ENCODE peak calls at places on chromosomes 16 and 17, in ten cellular contexts. One of them, this sample, is unnamed.

GRCh38 chr16:27529962-27530361 is 19.8 kb downstream of the GTF3C1 start:
- DNase-seq in RPMI7951: peak; percentile 92
- DNase-seq in tibial nerve: no peak
- DNase-seq in heart right ventricle: no peak
- DNase-seq in heart left ventricle: no peak
- DNase-seq in B cell: no peak
- DNase-seq in HuH-7: no peak
- DNase-seq in CD4-positive, CD25-positive, alpha-beta regulatory T cell: no peak
- DNase-seq in EL: peak; percentile 87
- DNase-seq in HFFc6: peak; percentile 76
- DNase-seq in this sample: peak; percentile 85

GRCh38 chr17:50102164-50102991 is 7.2 kb downstream of the PDK2 start:
- DNase-seq in CD4-positive, CD25-positive, alpha-beta regulatory T cell: no peak
- DNase-seq in EL: no peak
- DNase-seq in tibial nerve: no peak
- DNase-seq in RPMI7951: peak; percentile 23
- DNase-seq in B cell: no peak
- DNase-seq in heart right ventricle: peak; percentile 81
- DNase-seq in HFFc6: no peak
- DNase-seq in HuH-7: no peak
- DNase-seq in heart left ventricle: peak; percentile 83
- DNase-seq in this sample: no peak

GRCh38 chr16:81181013-81181720 is 57.3 kb upstream of the BCO1 start:
- DNase-seq in HuH-7: peak; percentile 52
- DNase-seq in heart right ventricle: peak; percentile 65
- DNase-seq in B cell: no peak
- DNase-seq in heart left ventricle: peak; percentile 83
- DNase-seq in CD4-positive, CD25-positive, alpha-beta regulatory T cell: no peak
- DNase-seq in tibial nerve: peak; percentile 96
- DNase-seq in RPMI7951: peak; percentile 99
- DNase-seq in EL: peak; percentile 99
- DNase-seq in HFFc6: peak; percentile 98
- DNase-seq in this sample: peak; percentile 99

GRCh38 chr16:3004781-3005284 is 7.9 kb upstream of the CLDN9 start:
- DNase-seq in HFFc6: no peak
- DNase-seq in B cell: no peak
- DNase-seq in CD4-positive, CD25-positive, alpha-beta regulatory T cell: no peak
- DNase-seq in tibial nerve: no peak
- DNase-seq in RPMI7951: no peak
- DNase-seq in HuH-7: no peak
- DNase-seq in heart right ventricle: no peak
- DNase-seq in EL: no peak
- DNase-seq in heart left ventricle: no peak
- DNase-seq in this sample: no peak

GRCh38 chr17:65057520-65058075 is 1.1 kb upstream of the GNA13 start:
- DNase-seq in CD4-positive, CD25-positive, alpha-beta regulatory T cell: no peak
- DNase-seq in tibial nerve: peak; percentile 27
- DNase-seq in B cell: no peak
- DNase-seq in EL: no peak
- DNase-seq in heart left ventricle: peak; percentile 67
- DNase-seq in heart right ventricle: peak; percentile 26
- DNase-seq in RPMI7951: no peak
- DNase-seq in HFFc6: no peak
- DNase-seq in HuH-7: no peak
- DNase-seq in this sample: no peak

GRCh38 chr17:77242118-77242800 is 101.5 kb downstream of the SEC14L1 start:
- DNase-seq in tibial nerve: no peak
- DNase-seq in heart left ventricle: no peak
- DNase-seq in heart right ventricle: no peak
- DNase-seq in RPMI7951: no peak
- DNase-seq in CD4-positive, CD25-positive, alpha-beta regulatory T cell: no peak
- DNase-seq in B cell: no peak
- DNase-seq in EL: no peak
- DNase-seq in HFFc6: no peak
- DNase-seq in HuH-7: no peak
- DNase-seq in this sample: no peak

GRCh38 chr16:48053346-48053745 is 102.4 kb downstream of the ABCC12 start:
- DNase-seq in CD4-positive, CD25-positive, alpha-beta regulatory T cell: no peak
- DNase-seq in RPMI7951: peak; percentile 96
- DNase-seq in heart left ventricle: no peak
- DNase-seq in HFFc6: peak; percentile 67
- DNase-seq in EL: peak; percentile 89
- DNase-seq in B cell: no peak
- DNase-seq in heart right ventricle: peak; percentile 21
- DNase-seq in tibial nerve: no peak
- DNase-seq in HuH-7: no peak
- DNase-seq in this sample: peak; percentile 40

GRCh38 chr17:42107597-42108576 is 4.6 kb downstream of the DHX58 start:
- DNase-seq in HFFc6: no peak
- DNase-seq in tibial nerve: peak; percentile 53
- DNase-seq in B cell: peak; percentile 88
- DNase-seq in HuH-7: peak; percentile 61
- DNase-seq in CD4-positive, CD25-positive, alpha-beta regulatory T cell: peak; percentile 78
- DNase-seq in EL: peak; percentile 50
- DNase-seq in RPMI7951: peak; percentile 23
- DNase-seq in heart right ventricle: peak; percentile 79
- DNase-seq in heart left ventricle: peak; percentile 54
- DNase-seq in this sample: no peak

GRCh38 chr16:59341368-59341767 is 607.3 kb upstream of the GOT2 start:
- DNase-seq in HFFc6: no peak
- DNase-seq in RPMI7951: no peak
- DNase-seq in HuH-7: no peak
- DNase-seq in heart left ventricle: no peak
- DNase-seq in tibial nerve: no peak
- DNase-seq in EL: peak; percentile 8
- DNase-seq in B cell: no peak
- DNase-seq in heart right ventricle: no peak
- DNase-seq in CD4-positive, CD25-positive, alpha-beta regulatory T cell: no peak
- DNase-seq in this sample: no peak